ENCODE peak calls at places on chromosomes 3 and 15, in nine cellular contexts. G is lower leg skin, N is GM12864, M is pancreas, D is lung, V is H9, U is spleen, O is bronchial epithelial cell, Z is RWPE1. X is an unnamed sample.

GRCh38 chr3:54999801-55000200 is 71.9 kb upstream of the LRTM1 start:
- DNase-seq in Z (no peak), G (no peak), V (no peak), U (no peak), M (no peak), N (no peak), O (no peak), D (no peak), X (peak)

GRCh38 chr3:78148986-78149717 is 1109.3 kb downstream of the ROBO2 start:
- DNase-seq in U (no peak), N (no peak), V (no peak), M (no peak), O (no peak), G (no peak), D (no peak), Z (no peak), X (no peak)

GRCh38 chr15:73015493-73015892 is 36.8 kb upstream of the NEO1 start:
- DNase-seq in Z (no peak), N (no peak), O (no peak), D (no peak), M (no peak), U (no peak), V (peak), G (no peak), X (no peak)

GRCh38 chr3:31178467-31178866 is 284.0 kb upstream of the GADL1 start:
- DNase-seq in Z (no peak), V (no peak), G (no peak), N (no peak), O (no peak), U (no peak), D (no peak), M (no peak), X (no peak)

GRCh38 chr3:29453278-29453961 is 172.5 kb downstream of the RBMS3 start:
- DNase-seq in D (peak), Z (no peak), N (no peak), V (no peak), U (no peak), M (peak), O (peak), G (peak), X (peak)

GRCh38 chr3:125129512-125129962 is 73.7 kb upstream of the HEG1 start:
- DNase-seq in D (peak), N (no peak), V (no peak), U (no peak), G (peak), Z (peak), O (peak), M (no peak), X (peak)

GRCh38 chr3:113234688-113235260 is 23.4 kb downstream of the BOC start:
- DNase-seq in M (no peak), Z (no peak), O (no peak), U (no peak), N (no peak), D (no peak), G (peak), V (no peak), X (no peak)

GRCh38 chr15:101322849-101323477 is 27.9 kb upstream of the SNRPA1 start:
- DNase-seq in M (no peak), O (no peak), N (no peak), U (peak), V (no peak), Z (no peak), G (peak), D (no peak), X (no peak)

GRCh38 chr15:69794643-69795461 is 302.9 kb downstream of the TLE3 start:
- DNase-seq in Z (peak), U (peak), G (peak), N (no peak), D (peak), V (peak), O (peak), M (peak), X (no peak)

GRCh38 chr3:36373084-36373483 is 7.2 kb upstream of the STAC start:
- DNase-seq in D (no peak), Z (no peak), M (no peak), N (no peak), G (no peak), V (no peak), O (peak), U (no peak), X (no peak)

GRCh38 chr3:143302638-143303171 is 183.1 kb downstream of the CHST2 start:
- DNase-seq in U (peak), N (no peak), O (peak), V (peak), Z (peak), G (peak), M (no peak), D (peak), X (peak)

GRCh38 chr3:45642731-45643152 is 46.5 kb upstream of the SACM1L start:
- DNase-seq in G (no peak), U (no peak), O (no peak), V (no peak), M (no peak), D (peak), N (no peak), Z (no peak), X (no peak)

GRCh38 chr3:136305879-136306278 is 55.7 kb downstream of the PCCB start:
- DNase-seq in G (no peak), N (no peak), D (no peak), U (no peak), M (no peak), V (no peak), O (peak), Z (no peak), X (no peak)

GRCh38 chr15:36005542-36005941 is 459.6 kb upstream of the DPH6 start:
- DNase-seq in N (no peak), O (peak), U (no peak), Z (no peak), V (no peak), G (no peak), M (no peak), D (no peak), X (peak)

GRCh38 chr3:185625784-185626183 is 39.7 kb downstream of the SENP2 start:
- DNase-seq in G (no peak), M (no peak), U (no peak), V (no peak), N (no peak), Z (no peak), O (no peak), D (no peak), X (no peak)

GRCh38 chr3:143726727-143727126 is 121.5 kb downstream of the SLC9A9 start:
- DNase-seq in V (no peak), O (no peak), Z (no peak), G (no peak), D (no peak), U (no peak), M (no peak), N (no peak), X (no peak)

GRCh38 chr15:42371125-42371524 is 11.8 kb downstream of the CAPN3 start:
- DNase-seq in M (no peak), U (no peak), N (no peak), O (no peak), Z (no peak), V (no peak), G (no peak), D (no peak), X (no peak)

GRCh38 chr15:84813435-84813834 is 3.7 kb upstream of the ALPK3 start:
- DNase-seq in V (no peak), M (no peak), Z (no peak), U (no peak), O (no peak), D (no peak), G (no peak), N (no peak), X (no peak)

GRCh38 chr3:50044976-50045375 is 43.7 kb upstream of the RBM5 start:
- DNase-seq in N (no peak), O (no peak), V (no peak), G (peak), M (no peak), U (no peak), Z (no peak), D (no peak), X (no peak)
- TF ChIP-seq CTCF in N (no peak), O (no peak), V (no peak), G (no peak), M (no peak), U (no peak), Z (no peak), D (no peak), X (no peak)

GRCh38 chr3:18847583-18848197 is 300.6 kb upstream of the KCNH8 start:
- DNase-seq in V (no peak), Z (peak), O (peak), D (no peak), G (no peak), U (no peak), N (no peak), M (no peak), X (no peak)
- TF ChIP-seq CTCF in V (peak), Z (peak), O (peak), D (no peak), G (no peak), U (peak), N (peak), M (no peak), X (peak)

DNA sequence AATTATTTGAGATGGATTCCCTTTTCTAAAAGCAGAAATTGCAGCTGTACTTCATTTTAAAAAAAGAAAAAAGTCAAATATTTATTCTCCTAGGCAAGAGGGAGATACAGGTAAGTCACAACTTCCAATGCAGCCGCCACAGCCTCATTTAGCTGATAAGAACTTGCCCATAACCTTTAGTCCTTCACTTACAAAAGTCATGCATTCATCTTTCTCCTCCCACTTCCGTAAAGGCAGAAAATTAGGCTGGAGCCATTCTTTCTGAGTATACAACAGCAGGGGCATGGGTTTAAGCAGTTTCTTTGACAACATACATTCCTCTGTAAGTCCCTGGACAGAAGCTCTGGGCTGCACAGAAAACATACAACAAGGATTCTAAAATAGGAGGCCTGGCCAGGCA is 4.3 kb downstream of the SUCLG2 start:
- DNase-seq in G (no peak), D (no peak), V (no peak), U (no peak), M (no peak), Z (no peak), O (no peak), N (no peak), X (no peak)
- TF ChIP-seq CTCF in G (no peak), D (no peak), V (no peak), U (no peak), M (no peak), Z (no peak), O (no peak), N (no peak), X (no peak)

GRCh38 chr15:79221696-79222095 is 60.8 kb upstream of the ANKRD34C start:
- DNase-seq in N (no peak), V (no peak), G (no peak), U (no peak), Z (no peak), M (no peak), O (peak), D (no peak), X (no peak)

GRCh38 chr15:79219393-79220056 is 63.0 kb upstream of the ANKRD34C start:
- DNase-seq in V (no peak), G (peak), M (no peak), D (no peak), U (no peak), N (no peak), O (no peak), Z (no peak), X (no peak)

GRCh38 chr15:79213650-79214049 is 68.9 kb upstream of the ANKRD34C start:
- DNase-seq in M (no peak), N (no peak), Z (no peak), O (no peak), G (no peak), U (no peak), D (no peak), V (no peak), X (no peak)

DNA sequence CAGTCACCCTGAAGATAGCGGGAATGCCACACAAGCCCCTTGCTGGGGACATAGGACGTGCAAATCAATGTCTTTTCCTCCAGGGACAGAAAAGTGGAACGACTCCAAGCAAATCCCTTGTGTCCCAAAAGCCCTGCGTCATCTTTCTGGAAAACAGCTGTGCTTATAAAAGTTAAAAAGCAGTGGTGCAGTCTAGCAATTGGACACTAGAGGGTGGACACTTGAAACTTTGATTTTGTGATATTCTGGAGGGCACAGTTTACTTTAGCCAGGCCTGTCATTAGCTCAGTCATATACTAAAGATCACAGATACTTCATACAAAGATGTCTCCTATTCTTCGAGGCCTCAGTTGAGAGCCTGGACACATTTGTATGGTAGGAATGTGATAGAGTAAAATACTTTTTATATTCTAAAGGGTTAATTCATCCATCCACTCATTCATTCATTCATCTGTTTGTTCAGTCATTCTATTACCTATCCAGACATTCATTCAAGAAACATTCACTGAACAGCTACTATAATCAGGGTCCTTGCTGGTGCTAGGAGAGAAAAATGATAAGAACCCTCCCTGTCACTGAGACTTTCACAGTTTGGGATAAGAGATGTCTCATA is 63.8 kb upstream of the ANKRD34C start:
- DNase-seq in M (no peak), G (no peak), D (no peak), Z (peak), V (no peak), N (no peak), U (no peak), O (peak), X (peak)
- TF ChIP-seq CTCF in M (peak), G (no peak), D (no peak), Z (peak), V (peak), N (peak), U (no peak), O (peak), X (peak)

DNA sequence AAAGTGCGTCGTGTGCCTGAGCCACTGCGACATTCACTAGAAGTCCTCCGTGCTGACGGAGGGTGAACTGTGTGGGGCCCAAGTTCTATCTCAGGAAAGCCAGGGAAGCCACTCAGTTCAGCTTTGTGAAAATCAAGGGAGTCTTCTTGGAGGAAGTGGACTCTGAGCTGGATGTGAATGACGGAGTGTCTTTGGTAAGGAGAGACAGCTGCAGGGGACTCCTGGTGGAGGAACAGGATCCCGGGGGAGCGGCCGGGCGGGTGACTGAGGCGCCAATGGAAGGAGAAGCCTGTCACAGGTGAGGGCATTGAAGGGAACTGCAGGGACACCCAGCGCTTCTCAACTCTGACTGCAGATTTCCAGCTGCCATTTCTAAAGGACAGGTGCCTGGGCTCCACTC is 75.6 kb downstream of the APBA2 start:
- DNase-seq in D (no peak), O (no peak), U (peak), N (no peak), V (no peak), M (no peak), Z (no peak), G (peak), X (no peak)
- TF ChIP-seq CTCF in D (no peak), O (no peak), U (no peak), N (no peak), V (no peak), M (no peak), Z (no peak), G (no peak), X (no peak)

GRCh38 chr3:156816091-156816793 is 9.9 kb upstream of the LEKR1 start:
- DNase-seq in G (no peak), D (peak), O (no peak), N (no peak), V (peak), U (peak), Z (no peak), M (peak), X (peak)

GRCh38 chr3:156818890-156819289 is 7.3 kb upstream of the LEKR1 start:
- DNase-seq in O (peak), V (no peak), U (no peak), N (no peak), M (no peak), G (no peak), D (no peak), Z (peak), X (no peak)

GRCh38 chr3:156817931-156818765 is 8.0 kb upstream of the LEKR1 start:
- DNase-seq in V (no peak), D (no peak), G (no peak), Z (no peak), N (no peak), M (no peak), O (peak), U (no peak), X (no peak)

GRCh38 chr3:156814295-156814694 is 11.9 kb upstream of the LEKR1 start:
- DNase-seq in Z (peak), O (peak), D (no peak), G (no peak), V (no peak), M (no peak), U (no peak), N (no peak), X (no peak)

DNA sequence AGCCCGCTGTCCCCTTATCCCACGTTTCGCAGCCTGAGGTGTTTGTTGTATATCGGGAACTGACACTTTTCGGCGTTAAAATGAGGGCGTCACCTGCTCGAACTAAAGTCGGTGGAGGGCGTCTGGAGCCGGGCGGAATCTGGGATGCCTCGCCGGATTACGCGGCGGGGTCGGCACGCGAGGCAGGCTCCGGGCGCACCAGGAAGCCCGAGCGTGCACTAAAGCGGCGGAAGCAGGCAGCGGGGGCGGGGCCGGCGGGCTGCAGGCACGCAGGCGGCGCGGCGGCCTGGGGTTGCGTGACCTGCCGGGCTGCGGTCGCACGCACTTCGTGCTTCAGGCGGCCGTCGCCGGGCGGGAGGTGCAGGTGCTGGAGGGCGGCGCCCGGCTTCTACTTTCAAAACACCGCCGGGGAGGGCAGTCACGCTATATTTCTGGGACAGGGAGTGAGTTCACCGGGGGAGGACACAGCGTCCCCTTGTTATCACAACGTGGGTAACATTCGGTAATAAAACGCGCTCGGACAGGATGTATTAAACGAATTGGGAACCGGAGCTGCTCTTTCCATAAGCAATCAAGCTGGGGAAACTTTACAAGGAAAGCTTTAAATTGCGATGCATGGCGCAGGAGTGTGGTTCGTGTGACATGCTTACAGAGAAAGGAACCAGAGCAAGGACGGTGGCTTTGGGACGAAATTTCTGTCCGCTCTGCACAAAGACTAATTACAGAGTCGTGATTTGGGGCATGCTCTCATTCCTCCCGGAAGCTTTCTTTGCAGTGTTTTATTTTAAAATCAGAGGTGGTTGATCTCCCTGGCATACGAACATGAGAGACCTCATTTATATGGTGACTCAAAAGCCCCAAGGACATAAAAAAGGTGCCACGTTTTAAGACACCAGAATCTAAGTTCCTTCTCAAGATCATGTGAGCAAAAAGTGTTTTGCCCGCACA is 9.1 kb upstream of the LEKR1 start:
- DNase-seq in N (peak), D (peak), Z (peak), O (peak), U (peak), G (peak), V (peak), M (peak), X (peak)
- TF ChIP-seq CTCF in N (peak), D (no peak), Z (no peak), O (peak), U (no peak), G (no peak), V (no peak), M (no peak), X (no peak)

GRCh38 chr3:25633919-25634318 is 30.8 kb downstream of the TOP2B start:
- DNase-seq in G (no peak), U (no peak), O (no peak), N (no peak), M (no peak), V (no peak), Z (no peak), D (no peak), X (no peak)

GRCh38 chr3:25635038-25635437 is 29.7 kb downstream of the TOP2B start:
- DNase-seq in U (no peak), D (no peak), O (no peak), M (no peak), V (no peak), G (no peak), N (no peak), Z (no peak), X (no peak)

GRCh38 chr3:25631989-25632388 is 32.7 kb downstream of the TOP2B start:
- DNase-seq in V (no peak), D (no peak), U (no peak), O (no peak), N (no peak), G (no peak), Z (no peak), M (no peak), X (no peak)
- TF ChIP-seq CTCF in V (no peak), D (no peak), U (no peak), O (no peak), N (no peak), G (no peak), Z (no peak), M (no peak), X (no peak)

X was measured in BE2C.